ENCODE peak calls at places on chromosomes 11 and 22, in ten cellular contexts. W, I, D, Q, K, L, T, A, Z and U are unnamed samples.

GRCh38 chr11:12611352-12611751 is 62.9 kb upstream of the TEAD1 start:
- DNase-seq in W (no peak), I (no peak), D (no peak), Q (no peak), K (no peak), L (no peak), T (no peak), A (no peak), Z (no peak), U (no peak)

GRCh38 chr22:43152355-43153071 is 1.2 kb downstream of the TSPO start:
- DNase-seq in W (peak), I (peak), D (peak), Q (no peak), K (no peak), L (peak), T (no peak), A (no peak), Z (peak), U (peak)

GRCh38 chr11:77109236-77110019 is 6.8 kb downstream of the OMP start:
- DNase-seq in W (no peak), I (no peak), D (no peak), Q (no peak), K (no peak), L (no peak), T (no peak), A (no peak), Z (no peak), U (peak)

GRCh38 chr11:19938051-19938856 is 222.0 kb downstream of the DBX1 start:
- DNase-seq in W (peak), I (no peak), D (peak), Q (peak), K (no peak), L (peak), T (no peak), A (peak), Z (no peak), U (peak)

GRCh38 chr11:65555693-65556231 is 2.4 kb downstream of the LTBP3 start:
- DNase-seq in W (peak), I (no peak), D (no peak), Q (peak), K (no peak), L (no peak), T (no peak), A (peak), Z (no peak), U (peak)

GRCh38 chr11:104199041-104199440 is 35.1 kb upstream of the PDGFD start:
- DNase-seq in W (no peak), I (no peak), D (no peak), Q (no peak), K (no peak), L (no peak), T (no peak), A (no peak), Z (no peak), U (no peak)

GRCh38 chr11:1988667-1989317 is 8.8 kb downstream of the H19 start:
- DNase-seq in W (no peak), I (no peak), D (no peak), Q (no peak), K (no peak), L (no peak), T (no peak), A (no peak), Z (peak), U (no peak)

GRCh38 chr11:96459751-96460150 is 69.9 kb downstream of the JRKL start:
- DNase-seq in W (no peak), I (no peak), D (no peak), Q (no peak), K (no peak), L (no peak), T (no peak), A (no peak), Z (no peak), U (no peak)

GRCh38 chr11:1484061-1484671 is 2.4 kb downstream of the MOB2 start:
- DNase-seq in W (no peak), I (no peak), D (no peak), Q (no peak), K (no peak), L (no peak), T (no peak), A (no peak), Z (peak), U (no peak)

GRCh38 chr11:76459299-76459698 is 14.5 kb downstream of the EMSY start:
- DNase-seq in W (peak), I (no peak), D (no peak), Q (no peak), K (no peak), L (no peak), T (no peak), A (no peak), Z (no peak), U (no peak)

GRCh38 chr11:18727499-18728236 is 1.7 kb upstream of the IGSF22 start:
- DNase-seq in W (peak), I (no peak), D (no peak), Q (peak), K (no peak), L (peak), T (no peak), A (peak), Z (peak), U (peak)